ENCODE peak calls at places on chromosome 15, in eight cellular contexts. One of them, this sample, is unnamed.

GRCh38 chr15:69232144-69232543 is 66.6 kb upstream of the PAQR5 start:
- DNase-seq in stimulated activated CD4-positive, alpha-beta T cell treated with anti-CD3 and anti-CD28 coated beads, Interleukin-2, amount 100 ng/mL, for 4 hours: no peak
- DNase-seq in B cell: no peak
- DNase-seq in GM04503: no peak
- DNase-seq in NB4: peak; percentile 4
- DNase-seq in aorta: no peak
- DNase-seq in G401: no peak
- DNase-seq in GM18507: no peak
- DNase-seq in this sample: no peak

GRCh38 chr15:73941871-73942635 is 15.8 kb downstream of the LOXL1 start:
- DNase-seq in stimulated activated CD4-positive, alpha-beta T cell treated with anti-CD3 and anti-CD28 coated beads, Interleukin-2, amount 100 ng/mL, for 4 hours: no peak
- DNase-seq in B cell: no peak
- DNase-seq in GM04503: no peak
- DNase-seq in NB4: no peak
- DNase-seq in aorta: peak; percentile 71
- DNase-seq in G401: no peak
- DNase-seq in GM18507: no peak
- DNase-seq in this sample: no peak

GRCh38 chr15:70726753-70727152 is 36.6 kb downstream of the UACA start:
- DNase-seq in stimulated activated CD4-positive, alpha-beta T cell treated with anti-CD3 and anti-CD28 coated beads, Interleukin-2, amount 100 ng/mL, for 4 hours: no peak
- DNase-seq in B cell: no peak
- DNase-seq in GM04503: no peak
- DNase-seq in NB4: no peak
- DNase-seq in aorta: no peak
- DNase-seq in G401: no peak
- DNase-seq in GM18507: no peak
- DNase-seq in this sample: no peak

GRCh38 chr15:81054236-81054635 is 53.5 kb downstream of the TLNRD1 start:
- DNase-seq in stimulated activated CD4-positive, alpha-beta T cell treated with anti-CD3 and anti-CD28 coated beads, Interleukin-2, amount 100 ng/mL, for 4 hours: no peak
- DNase-seq in B cell: no peak
- DNase-seq in GM04503: peak; percentile 93
- DNase-seq in NB4: no peak
- DNase-seq in aorta: no peak
- DNase-seq in G401: no peak
- DNase-seq in GM18507: no peak
- DNase-seq in this sample: no peak

GRCh38 chr15:33494306-33494705 is 183.5 kb downstream of the RYR3 start:
- DNase-seq in stimulated activated CD4-positive, alpha-beta T cell treated with anti-CD3 and anti-CD28 coated beads, Interleukin-2, amount 100 ng/mL, for 4 hours: no peak
- DNase-seq in B cell: no peak
- DNase-seq in GM04503: no peak
- DNase-seq in NB4: no peak
- DNase-seq in aorta: no peak
- DNase-seq in G401: no peak
- DNase-seq in GM18507: no peak
- DNase-seq in this sample: no peak

GRCh38 chr15:83063555-83063954 is 3.5 kb downstream of the BTBD1 start:
- DNase-seq in stimulated activated CD4-positive, alpha-beta T cell treated with anti-CD3 and anti-CD28 coated beads, Interleukin-2, amount 100 ng/mL, for 4 hours: no peak
- DNase-seq in B cell: no peak
- DNase-seq in GM04503: no peak
- DNase-seq in NB4: peak; percentile 40
- DNase-seq in aorta: no peak
- DNase-seq in G401: no peak
- DNase-seq in GM18507: no peak
- DNase-seq in this sample: no peak

GRCh38 chr15:39156636-39157255 is 424.1 kb upstream of the THBS1 start:
- DNase-seq in stimulated activated CD4-positive, alpha-beta T cell treated with anti-CD3 and anti-CD28 coated beads, Interleukin-2, amount 100 ng/mL, for 4 hours: no peak
- DNase-seq in B cell: no peak
- DNase-seq in GM04503: no peak
- DNase-seq in NB4: no peak
- DNase-seq in aorta: no peak
- DNase-seq in G401: no peak
- DNase-seq in GM18507: no peak
- DNase-seq in this sample: no peak

GRCh38 chr15:76313731-76314130 is 2.5 kb upstream of the ETFA start:
- DNase-seq in stimulated activated CD4-positive, alpha-beta T cell treated with anti-CD3 and anti-CD28 coated beads, Interleukin-2, amount 100 ng/mL, for 4 hours: no peak
- DNase-seq in B cell: no peak
- DNase-seq in GM04503: no peak
- DNase-seq in NB4: no peak
- DNase-seq in aorta: no peak
- DNase-seq in G401: no peak
- DNase-seq in GM18507: no peak
- DNase-seq in this sample: no peak

GRCh38 chr15:76973362-76973743 is 21.6 kb upstream of the PSTPIP1 start:
- DNase-seq in stimulated activated CD4-positive, alpha-beta T cell treated with anti-CD3 and anti-CD28 coated beads, Interleukin-2, amount 100 ng/mL, for 4 hours: peak; percentile 48
- DNase-seq in B cell: peak; percentile 43
- DNase-seq in GM04503: no peak
- DNase-seq in NB4: peak; percentile 85
- DNase-seq in aorta: peak; percentile 82
- DNase-seq in G401: no peak
- DNase-seq in GM18507: no peak
- DNase-seq in this sample: no peak

GRCh38 chr15:89631902-89632264 is 23.4 kb downstream of the KIF7 start:
- DNase-seq in stimulated activated CD4-positive, alpha-beta T cell treated with anti-CD3 and anti-CD28 coated beads, Interleukin-2, amount 100 ng/mL, for 4 hours: no peak
- DNase-seq in B cell: no peak
- DNase-seq in GM04503: no peak
- DNase-seq in NB4: no peak
- DNase-seq in aorta: no peak
- DNase-seq in G401: no peak
- DNase-seq in GM18507: no peak
- DNase-seq in this sample: no peak

GRCh38 chr15:48624700-48625099 is 20.8 kb downstream of the FBN1 start:
- DNase-seq in stimulated activated CD4-positive, alpha-beta T cell treated with anti-CD3 and anti-CD28 coated beads, Interleukin-2, amount 100 ng/mL, for 4 hours: no peak
- DNase-seq in B cell: no peak
- DNase-seq in GM04503: no peak
- DNase-seq in NB4: no peak
- DNase-seq in aorta: no peak
- DNase-seq in G401: no peak
- DNase-seq in GM18507: no peak
- DNase-seq in this sample: no peak

GRCh38 chr15:72199721-72200212 is 2.2 kb upstream of the GRAMD2A start:
- DNase-seq in stimulated activated CD4-positive, alpha-beta T cell treated with anti-CD3 and anti-CD28 coated beads, Interleukin-2, amount 100 ng/mL, for 4 hours: peak; percentile 44
- DNase-seq in B cell: peak; percentile 86
- DNase-seq in GM04503: peak; percentile 28
- DNase-seq in NB4: peak; percentile 76
- DNase-seq in aorta: no peak
- DNase-seq in G401: peak; percentile 92
- DNase-seq in GM18507: peak; percentile 46
- DNase-seq in this sample: peak; percentile 89

GRCh38 chr15:71485094-71485693 is 325.2 kb upstream of the NR2E3 start:
- DNase-seq in stimulated activated CD4-positive, alpha-beta T cell treated with anti-CD3 and anti-CD28 coated beads, Interleukin-2, amount 100 ng/mL, for 4 hours: no peak
- DNase-seq in B cell: no peak
- DNase-seq in GM04503: no peak
- DNase-seq in NB4: no peak
- DNase-seq in aorta: no peak
- DNase-seq in G401: no peak
- DNase-seq in GM18507: no peak
- DNase-seq in this sample: no peak

This sample was measured in GM19239.